ENCODE peak calls at places on chromosomes 7 and 10, in four cellular contexts. Q is CD8-positive, alpha-beta T cell; G is H9; L is tibial artery. S is an unnamed sample.

GRCh38 chr7:10950494-10950893 is 23.2 kb upstream of the PHF14 start:
- DNase-seq in Q (no peak), L (no peak), G (no peak), S (no peak)

GRCh38 chr7:50962281-50962883 is 179.7 kb upstream of the GRB10 start:
- DNase-seq in L (no peak), G (no peak), Q (no peak), S (no peak)

GRCh38 chr7:90755041-90755440 is 158.9 kb downstream of the CDK14 start:
- DNase-seq in L (no peak), Q (no peak), G (no peak), S (no peak)

GRCh38 chr10:97736403-97736901 is 476 bp upstream of the ZFYVE27 start:
- DNase-seq in Q (no peak), L (no peak), G (no peak), S (no peak)

GRCh38 chr10:114042895-114043531 is 653 bp upstream of the ADRB1 start:
- DNase-seq in G (peak; percentile 61), Q (no peak), L (no peak), S (no peak)

GRCh38 chr7:20358762-20359282 is 28.1 kb downstream of the ITGB8 start:
- DNase-seq in G (no peak), L (no peak), Q (no peak), S (no peak)

GRCh38 chr7:42125321-42125720 is 111.7 kb downstream of the GLI3 start:
- DNase-seq in Q (no peak), G (no peak), L (no peak), S (no peak)

GRCh38 chr7:28536259-28536658 is 123.9 kb downstream of the CREB5 start:
- DNase-seq in L (no peak), Q (no peak), G (peak; percentile 83), S (peak; percentile 51)

GRCh38 chr10:62805139-62806092 is 896 bp downstream of the ADO start:
- DNase-seq in L (peak; percentile 70), G (peak; percentile 62), Q (peak; percentile 56), S (peak; percentile 70)

GRCh38 chr7:95649546-95649945 is 53.2 kb upstream of the PDK4 start:
- DNase-seq in L (no peak), Q (no peak), G (no peak), S (no peak)

GRCh38 chr10:90136731-90137316 is 435.4 kb downstream of the KIF20B start:
- DNase-seq in L (no peak), Q (no peak), G (peak; percentile 32), S (peak; percentile 46)

GRCh38 chr10:122279725-122280141 is 8.6 kb downstream of the BTBD16 start:
- DNase-seq in Q (no peak), L (no peak), G (peak; percentile 79), S (peak; percentile 65)

GRCh38 chr10:47029181-47029971 is 118.1 kb downstream of the PTPN20 start:
- DNase-seq in L (peak; percentile 60), Q (no peak), G (peak; percentile 14), S (no peak)

GRCh38 chr10:43322769-43323168 is 48.7 kb upstream of the FXYD4 start:
- DNase-seq in L (peak; percentile 84), G (peak; percentile 97), Q (peak; percentile 83), S (peak; percentile 97)

GRCh38 chr10:70880077-70880534 is 8.3 kb downstream of the PCBD1 start:
- DNase-seq in Q (peak; percentile 76), G (peak; percentile 73), L (peak; percentile 80), S (peak; percentile 88)

GRCh38 chr7:71208881-71209280 is 76.9 kb downstream of the GALNT17 start:
- DNase-seq in Q (no peak), G (no peak), L (no peak), S (no peak)

GRCh38 chr10:74919671-74920070 is 93.3 kb downstream of the KAT6B start:
- DNase-seq in L (no peak), G (no peak), Q (no peak), S (no peak)

GRCh38 chr10:74923556-74923955 is 97.2 kb downstream of the KAT6B start:
- DNase-seq in G (peak; percentile 44), Q (no peak), L (no peak), S (no peak)

GRCh38 chr10:74924251-74924954 is 98.0 kb downstream of the KAT6B start:
- DNase-seq in G (no peak), Q (no peak), L (no peak), S (no peak)

GRCh38 chr10:74922921-74923320 is 96.5 kb downstream of the KAT6B start:
- DNase-seq in Q (no peak), L (no peak), G (no peak), S (no peak)

GRCh38 chr10:74921744-74922143 is 95.3 kb downstream of the KAT6B start:
- DNase-seq in G (no peak), Q (no peak), L (no peak), S (no peak)
- H3K4me1 ChIP-seq in G (peaks cover 11% of the 10 kb centered on the region), Q (peaks cover 10% of the 10 kb centered on the region), L (peaks cover 17% of the 10 kb centered on the region), S (peaks cover 39% of the 10 kb centered on the region)

DNA sequence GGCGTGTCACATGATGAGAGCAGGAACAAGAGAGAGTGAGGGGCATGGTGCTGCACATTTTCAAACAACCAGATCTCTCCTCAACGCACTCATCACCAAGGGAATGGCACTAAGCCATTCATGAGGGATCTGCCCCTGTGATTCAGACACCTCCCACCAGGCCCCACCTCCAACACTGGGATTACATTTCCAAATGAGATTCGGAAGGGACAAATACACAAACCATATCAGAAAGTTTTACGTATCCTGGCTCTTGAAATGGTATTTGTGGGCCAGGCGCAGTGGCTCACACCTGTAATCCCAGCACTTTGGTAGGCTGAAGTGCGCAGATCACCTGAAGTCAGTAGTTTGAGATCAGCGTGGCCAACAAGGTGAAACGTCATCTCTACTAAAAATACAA is 189.4 kb downstream of the PLXDC2 start:
- DNase-seq in G (no peak), Q (no peak), L (no peak), S (no peak)
- H3K27ac ChIP-seq in G (no peak overlapping the region), Q (no peak overlapping the region), L (peak overlapping the region; percentile 71), S (no peak overlapping the region)

GRCh38 chr10:17209931-17210330 is 8.5 kb upstream of the TRDMT1 start:
- DNase-seq in G (no peak), L (no peak), Q (no peak), S (no peak)
- H3K4me1 ChIP-seq in G (peaks cover 1% of the 10 kb centered on the region), L (peaks cover 22% of the 10 kb centered on the region), Q (peaks cover 17% of the 10 kb centered on the region), S (peaks cover 4% of the 10 kb centered on the region)

GRCh38 chr7:30447466-30447865 is 31.1 kb downstream of the NOD1 start:
- DNase-seq in G (no peak), Q (no peak), L (no peak), S (no peak)

GRCh38 chr7:30450123-30450982 is 28.2 kb downstream of the NOD1 start:
- DNase-seq in G (no peak), L (no peak), Q (no peak), S (no peak)

GRCh38 chr7:30448461-30449189 is 30.0 kb downstream of the NOD1 start:
- DNase-seq in L (no peak), G (no peak), Q (no peak), S (no peak)

GRCh38 chr7:30446266-30446665 is 32.3 kb downstream of the NOD1 start:
- DNase-seq in Q (no peak), G (no peak), L (no peak), S (no peak)

GRCh38 chr7:30445770-30446169 is 32.8 kb downstream of the NOD1 start:
- DNase-seq in L (peak; percentile 83), G (no peak), Q (peak; percentile 72), S (peak; percentile 90)
- H3K27ac ChIP-seq in L (no peak overlapping the region), G (no peak overlapping the region), Q (no peak overlapping the region), S (no peak overlapping the region)